ENCODE peak calls at places on chromosomes 2 and 18, in four cellular contexts. Q is GM12878, A is K562, J is HepG2. B is an unnamed sample.

GRCh38 chr2:121650554-121650930 is 1.3 kb upstream of the CLASP1 start:
- DNase-seq in A (peak; percentile 24), Q (no peak), J (no peak), B (peak; percentile 16)

GRCh38 chr2:224691563-224691962 is 24.6 kb downstream of the CCDC195 start:
- DNase-seq in A (no peak), Q (no peak), J (no peak), B (no peak)

GRCh38 chr2:233198026-233198425 is 53.4 kb upstream of the ATG16L1 start:
- DNase-seq in A (no peak), Q (no peak), J (no peak), B (no peak)

GRCh38 chr2:146246734-146247523 is 1597.9 kb upstream of the ACVR2A start:
- DNase-seq in Q (no peak), A (no peak), J (no peak), B (no peak)

GRCh38 chr18:35581555-35582309 is at the start of gene GALNT1:
- DNase-seq in J (no peak), Q (no peak), A (peak; percentile 72), B (peak; percentile 65)

GRCh38 chr2:199663157-199663556 is 187.8 kb downstream of the FTCDNL1 start:
- DNase-seq in Q (peak; percentile 2), J (no peak), A (no peak), B (no peak)

GRCh38 chr2:10400568-10400977 is 47.6 kb downstream of the ODC1 start:
- DNase-seq in J (no peak), A (no peak), Q (peak; percentile 50), B (no peak)

GRCh38 chr18:49668583-49669290 is 106.9 kb downstream of the LIPG start:
- DNase-seq in Q (no peak), J (peak; percentile 23), A (no peak), B (no peak)

GRCh38 chr18:59376351-59376935 is 17.4 kb upstream of the LMAN1 start:
- DNase-seq in A (no peak), J (no peak), Q (no peak), B (no peak)

GRCh38 chr2:33395660-33396249 is 80.7 kb upstream of the RASGRP3 start:
- DNase-seq in A (peak; percentile 52), Q (no peak), J (peak; percentile 18), B (peak; percentile 27)

GRCh38 chr2:36695746-36696415 is 626 bp upstream of the VIT start:
- DNase-seq in Q (no peak), A (no peak), J (no peak), B (peak; percentile 24)

GRCh38 chr18:22816266-22817176 is 116.6 kb upstream of the RBBP8 start:
- DNase-seq in Q (no peak), A (no peak), J (peak; percentile 32), B (no peak)
- TF ChIP-seq FOXK2 in Q (no peak), A (no peak), J (no peak), B (no peak)

GRCh38 chr2:44718431-44718830 is 223.1 kb upstream of the SIX3 start:
- DNase-seq in J (no peak), A (no peak), Q (no peak), B (no peak)

GRCh38 chr2:44715671-44716077 is 225.8 kb upstream of the SIX3 start:
- DNase-seq in Q (no peak), A (no peak), J (peak; percentile 24), B (peak; percentile 36)

GRCh38 chr2:44713170-44713569 is 228.3 kb upstream of the SIX3 start:
- DNase-seq in Q (peak; percentile 13), A (no peak), J (no peak), B (no peak)

GRCh38 chr2:44719564-44719963 is 221.9 kb upstream of the SIX3 start:
- DNase-seq in J (no peak), A (no peak), Q (no peak), B (no peak)

GRCh38 chr2:44716131-44716530 is 225.4 kb upstream of the SIX3 start:
- DNase-seq in Q (no peak), J (no peak), A (no peak), B (no peak)
- TF ChIP-seq FOXK2 in Q (no peak), J (no peak), A (no peak), B (no peak)

DNA sequence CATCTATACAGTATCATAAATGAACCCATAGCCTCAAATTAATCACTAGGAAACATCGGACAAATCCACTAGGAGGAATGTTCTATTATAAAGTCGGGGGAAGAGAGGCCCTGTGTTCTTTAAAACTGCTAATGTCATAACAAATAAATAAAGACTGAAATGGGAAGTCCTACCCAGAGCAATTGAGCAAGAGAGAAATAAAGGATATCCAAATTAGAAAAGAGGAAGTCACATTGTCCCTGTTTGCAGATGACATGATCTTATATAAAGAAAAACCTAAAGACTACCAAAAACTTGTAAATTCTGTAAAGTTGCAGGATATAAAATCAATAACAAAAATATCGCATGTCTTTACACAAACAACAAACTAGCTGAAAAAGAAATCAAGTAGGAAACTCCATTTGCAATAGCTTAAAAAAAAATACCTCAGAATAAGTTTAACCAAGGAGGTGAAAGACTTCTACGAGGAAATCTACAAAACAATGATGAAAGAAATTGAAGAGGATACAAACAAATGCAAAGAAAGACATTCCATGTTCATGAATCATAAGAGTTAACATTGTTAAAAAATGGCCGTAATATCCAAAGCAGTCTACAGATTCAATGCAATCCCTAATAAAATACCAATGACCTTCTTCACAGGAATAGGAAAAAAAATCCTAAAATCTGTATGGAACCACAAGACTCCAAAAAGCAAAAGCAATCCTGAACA is 30.5 kb downstream of the RTN4 start:
- DNase-seq in J (no peak), Q (no peak), A (no peak), B (no peak)
- TF ChIP-seq FOXK2 in J (no peak), Q (no peak), A (no peak), B (no peak)

DNA sequence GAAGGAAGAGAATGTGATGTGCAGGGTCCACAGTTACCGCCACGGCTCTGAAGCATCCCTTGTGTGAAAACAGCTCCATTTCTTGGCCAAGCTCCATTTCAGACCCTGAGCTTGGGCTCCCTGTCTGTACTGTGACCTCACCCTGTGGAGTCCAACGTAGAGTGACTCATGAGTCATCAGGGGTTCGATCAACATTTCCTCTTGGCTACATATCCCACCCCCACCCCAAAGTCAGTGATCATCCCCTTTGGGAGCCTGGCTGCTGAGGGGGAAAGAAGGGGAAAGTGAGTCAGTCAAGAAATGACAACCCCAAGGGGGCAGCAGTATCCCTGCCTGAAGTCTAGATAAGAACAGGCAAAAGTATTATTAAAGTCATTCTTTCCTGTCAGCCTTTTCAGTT is 62.2 kb downstream of the PAPOLG start:
- DNase-seq in J (peak; percentile 31), Q (no peak), A (peak; percentile 22), B (no peak)
- TF ChIP-seq FOXK2 in J (no peak), Q (no peak), A (no peak), B (no peak)

B was measured in HEK293T.